ENCODE peak calls at places on chromosomes 7 and 10, in four cellular contexts. Y is RWPE1, B is fibroblast of the aortic adventitia, Q is NCI-H226. Z is an unnamed sample.

GRCh38 chr7:20784311-20785210 is 2.1 kb downstream of the SP8 start:
- DNase-seq in Y (peak), B (no peak), Q (no peak), Z (peak)

GRCh38 chr10:103759100-103759781 is 96.1 kb downstream of the SH3PXD2A start:
- DNase-seq in Y (peak), B (peak), Q (peak), Z (no peak)

GRCh38 chr10:30759423-30759822 is 129.9 kb upstream of the LYZL2 start:
- DNase-seq in Y (no peak), B (peak), Q (no peak), Z (no peak)

GRCh38 chr7:69564454-69565417 is 33.5 kb upstream of the AUTS2 start:
- DNase-seq in Y (no peak), B (peak), Q (peak), Z (no peak)

GRCh38 chr7:147081117-147081516 is 964.5 kb downstream of the CNTNAP2 start:
- DNase-seq in Y (no peak), B (no peak), Q (no peak), Z (no peak)

GRCh38 chr10:68668231-68668630 is 52.8 kb upstream of the CCAR1 start:
- DNase-seq in Y (no peak), B (no peak), Q (no peak), Z (no peak)

GRCh38 chr7:32957326-32958045 is at the start of gene FKBP9:
- DNase-seq in Y (peak), B (peak), Q (peak), Z (peak)

GRCh38 chr7:12709731-12710502 is 22.5 kb downstream of the ARL4A start:
- DNase-seq in Y (peak), B (peak), Q (no peak), Z (no peak)

GRCh38 chr7:25565949-25566348 is 337.7 kb upstream of the NPVF start:
- DNase-seq in Y (peak), B (peak), Q (peak), Z (peak)

GRCh38 chr7:116528008-116528789 is 3.4 kb downstream of the CAV1 start:
- DNase-seq in Y (peak), B (peak), Q (peak), Z (no peak)

GRCh38 chr10:16491933-16492332 is 29.7 kb downstream of the C1QL3 start:
- DNase-seq in Y (no peak), B (no peak), Q (no peak), Z (no peak)

GRCh38 chr10:90227259-90227658 is 525.9 kb downstream of the KIF20B start:
- DNase-seq in Y (peak), B (peak), Q (peak), Z (no peak)

GRCh38 chr10:81576336-81576735 is 298.7 kb upstream of the NRG3 start:
- DNase-seq in Y (no peak), B (no peak), Q (no peak), Z (no peak)

GRCh38 chr10:133070810-133071209 is 16.9 kb upstream of the ADGRA1 start:
- DNase-seq in Y (no peak), B (no peak), Q (no peak), Z (no peak)

GRCh38 chr10:31036209-31036608 is 4.5 kb upstream of the ZNF438 start:
- DNase-seq in Y (no peak), B (no peak), Q (peak), Z (no peak)

GRCh38 chr7:156616269-156617202 is 24.0 kb upstream of the RNF32 start:
- DNase-seq in Y (no peak), B (no peak), Q (no peak), Z (no peak)

GRCh38 chr7:37901236-37901827 is 15.3 kb downstream of the SFRP4 start:
- DNase-seq in Y (peak), B (peak), Q (no peak), Z (no peak)

GRCh38 chr7:35556532-35557471 is 138.1 kb downstream of the HERPUD2 start:
- DNase-seq in Y (no peak), B (no peak), Q (no peak), Z (no peak)

GRCh38 chr10:77973276-77973675 is 46.7 kb upstream of the DLG5 start:
- DNase-seq in Y (no peak), B (no peak), Q (no peak), Z (no peak)

Z was measured in B cell.